ENCODE peak calls at places on chromosome 2, in seven cellular contexts. One of them, this sample, is unnamed.

GRCh38 chr2:71932780-71933466 is 214.7 kb downstream of the CYP26B1 start:
- DNase-seq in cardiac muscle cell: no peak
- DNase-seq in A549: no peak
- DNase-seq in activated gamma-delta T cell treated with anti-CD3 and anti-CD28 coated beads, Interleukin-2, amount 50 U/mL, for 16 hours: no peak
- DNase-seq in stimulated activated CD8-positive, alpha-beta memory T cell treated with anti-CD3 and anti-CD28 coated beads, Interleukin-15, amount 100 ng/mL, for 4 hours: no peak
- DNase-seq in stimulated activated naive CD4-positive, alpha-beta T cell: no peak
- DNase-seq in NCI-H187: no peak
- DNase-seq in this sample: no peak

GRCh38 chr2:198314559-198315153 is 510.3 kb downstream of the PLCL1 start:
- DNase-seq in stimulated activated naive CD4-positive, alpha-beta T cell: peak; percentile 13
- DNase-seq in stimulated activated CD8-positive, alpha-beta memory T cell treated with anti-CD3 and anti-CD28 coated beads, Interleukin-15, amount 100 ng/mL, for 4 hours: no peak
- DNase-seq in NCI-H187: no peak
- DNase-seq in activated gamma-delta T cell treated with anti-CD3 and anti-CD28 coated beads, Interleukin-2, amount 50 U/mL, for 16 hours: no peak
- DNase-seq in cardiac muscle cell: peak; percentile 77
- DNase-seq in A549: peak; percentile 56
- DNase-seq in this sample: peak; percentile 13

GRCh38 chr2:88818381-88818780 is 126.9 kb downstream of the RPIA start:
- DNase-seq in stimulated activated naive CD4-positive, alpha-beta T cell: no peak
- DNase-seq in stimulated activated CD8-positive, alpha-beta memory T cell treated with anti-CD3 and anti-CD28 coated beads, Interleukin-15, amount 100 ng/mL, for 4 hours: no peak
- DNase-seq in A549: no peak
- DNase-seq in activated gamma-delta T cell treated with anti-CD3 and anti-CD28 coated beads, Interleukin-2, amount 50 U/mL, for 16 hours: no peak
- DNase-seq in NCI-H187: no peak
- DNase-seq in cardiac muscle cell: no peak
- DNase-seq in this sample: no peak

GRCh38 chr2:174338626-174339570 is 4.1 kb downstream of the SP9 start:
- DNase-seq in cardiac muscle cell: no peak
- DNase-seq in activated gamma-delta T cell treated with anti-CD3 and anti-CD28 coated beads, Interleukin-2, amount 50 U/mL, for 16 hours: no peak
- DNase-seq in NCI-H187: no peak
- DNase-seq in A549: peak; percentile 71
- DNase-seq in stimulated activated CD8-positive, alpha-beta memory T cell treated with anti-CD3 and anti-CD28 coated beads, Interleukin-15, amount 100 ng/mL, for 4 hours: no peak
- DNase-seq in stimulated activated naive CD4-positive, alpha-beta T cell: no peak
- DNase-seq in this sample: no peak

GRCh38 chr2:239278941-239279365 is 121.9 kb downstream of the HDAC4 start:
- DNase-seq in activated gamma-delta T cell treated with anti-CD3 and anti-CD28 coated beads, Interleukin-2, amount 50 U/mL, for 16 hours: no peak
- DNase-seq in NCI-H187: no peak
- DNase-seq in A549: no peak
- DNase-seq in stimulated activated naive CD4-positive, alpha-beta T cell: no peak
- DNase-seq in stimulated activated CD8-positive, alpha-beta memory T cell treated with anti-CD3 and anti-CD28 coated beads, Interleukin-15, amount 100 ng/mL, for 4 hours: no peak
- DNase-seq in cardiac muscle cell: no peak
- DNase-seq in this sample: no peak

GRCh38 chr2:46770622-46771021 is 145.0 kb downstream of the MCFD2 start:
- DNase-seq in activated gamma-delta T cell treated with anti-CD3 and anti-CD28 coated beads, Interleukin-2, amount 50 U/mL, for 16 hours: no peak
- DNase-seq in stimulated activated naive CD4-positive, alpha-beta T cell: no peak
- DNase-seq in cardiac muscle cell: peak; percentile 76
- DNase-seq in NCI-H187: no peak
- DNase-seq in stimulated activated CD8-positive, alpha-beta memory T cell treated with anti-CD3 and anti-CD28 coated beads, Interleukin-15, amount 100 ng/mL, for 4 hours: no peak
- DNase-seq in A549: peak; percentile 87
- DNase-seq in this sample: no peak

GRCh38 chr2:121707344-121707919 is 29.2 kb downstream of the NIFK start:
- DNase-seq in stimulated activated CD8-positive, alpha-beta memory T cell treated with anti-CD3 and anti-CD28 coated beads, Interleukin-15, amount 100 ng/mL, for 4 hours: no peak
- DNase-seq in cardiac muscle cell: no peak
- DNase-seq in NCI-H187: no peak
- DNase-seq in activated gamma-delta T cell treated with anti-CD3 and anti-CD28 coated beads, Interleukin-2, amount 50 U/mL, for 16 hours: no peak
- DNase-seq in stimulated activated naive CD4-positive, alpha-beta T cell: no peak
- DNase-seq in A549: peak; percentile 71
- DNase-seq in this sample: peak; percentile 62

GRCh38 chr2:85695691-85696668 is 1.8 kb downstream of the GNLY start:
- DNase-seq in A549: no peak
- DNase-seq in cardiac muscle cell: no peak
- DNase-seq in activated gamma-delta T cell treated with anti-CD3 and anti-CD28 coated beads, Interleukin-2, amount 50 U/mL, for 16 hours: no peak
- DNase-seq in NCI-H187: no peak
- DNase-seq in stimulated activated CD8-positive, alpha-beta memory T cell treated with anti-CD3 and anti-CD28 coated beads, Interleukin-15, amount 100 ng/mL, for 4 hours: no peak
- DNase-seq in stimulated activated naive CD4-positive, alpha-beta T cell: no peak
- DNase-seq in this sample: no peak

GRCh38 chr2:224882291-224883171 is 159.7 kb downstream of the DOCK10 start:
- DNase-seq in activated gamma-delta T cell treated with anti-CD3 and anti-CD28 coated beads, Interleukin-2, amount 50 U/mL, for 16 hours: no peak
- DNase-seq in cardiac muscle cell: peak; percentile 72
- DNase-seq in NCI-H187: no peak
- DNase-seq in stimulated activated CD8-positive, alpha-beta memory T cell treated with anti-CD3 and anti-CD28 coated beads, Interleukin-15, amount 100 ng/mL, for 4 hours: no peak
- DNase-seq in A549: peak; percentile 70
- DNase-seq in stimulated activated naive CD4-positive, alpha-beta T cell: no peak
- DNase-seq in this sample: no peak

GRCh38 chr2:157596992-157597681 is 31.5 kb downstream of the ACVR1C start:
- DNase-seq in A549: peak; percentile 9
- DNase-seq in stimulated activated CD8-positive, alpha-beta memory T cell treated with anti-CD3 and anti-CD28 coated beads, Interleukin-15, amount 100 ng/mL, for 4 hours: peak; percentile 16
- DNase-seq in stimulated activated naive CD4-positive, alpha-beta T cell: peak; percentile 10
- DNase-seq in cardiac muscle cell: peak; percentile 20
- DNase-seq in NCI-H187: no peak
- DNase-seq in activated gamma-delta T cell treated with anti-CD3 and anti-CD28 coated beads, Interleukin-2, amount 50 U/mL, for 16 hours: peak; percentile 31
- DNase-seq in this sample: peak; percentile 73

GRCh38 chr2:63846487-63846886 is 4.8 kb downstream of the UGP2 start:
- DNase-seq in activated gamma-delta T cell treated with anti-CD3 and anti-CD28 coated beads, Interleukin-2, amount 50 U/mL, for 16 hours: no peak
- DNase-seq in A549: no peak
- DNase-seq in cardiac muscle cell: peak; percentile 43
- DNase-seq in stimulated activated naive CD4-positive, alpha-beta T cell: no peak
- DNase-seq in stimulated activated CD8-positive, alpha-beta memory T cell treated with anti-CD3 and anti-CD28 coated beads, Interleukin-15, amount 100 ng/mL, for 4 hours: no peak
- DNase-seq in NCI-H187: no peak
- DNase-seq in this sample: no peak

GRCh38 chr2:83471708-83472107 is 987.4 kb downstream of the SUCLG1 start:
- DNase-seq in activated gamma-delta T cell treated with anti-CD3 and anti-CD28 coated beads, Interleukin-2, amount 50 U/mL, for 16 hours: no peak
- DNase-seq in A549: no peak
- DNase-seq in cardiac muscle cell: no peak
- DNase-seq in NCI-H187: no peak
- DNase-seq in stimulated activated naive CD4-positive, alpha-beta T cell: no peak
- DNase-seq in stimulated activated CD8-positive, alpha-beta memory T cell treated with anti-CD3 and anti-CD28 coated beads, Interleukin-15, amount 100 ng/mL, for 4 hours: no peak
- DNase-seq in this sample: no peak

GRCh38 chr2:16268301-16269000 is 328.1 kb downstream of the MYCN start:
- DNase-seq in stimulated activated naive CD4-positive, alpha-beta T cell: no peak
- DNase-seq in NCI-H187: no peak
- DNase-seq in cardiac muscle cell: no peak
- DNase-seq in A549: no peak
- DNase-seq in stimulated activated CD8-positive, alpha-beta memory T cell treated with anti-CD3 and anti-CD28 coated beads, Interleukin-15, amount 100 ng/mL, for 4 hours: no peak
- DNase-seq in activated gamma-delta T cell treated with anti-CD3 and anti-CD28 coated beads, Interleukin-2, amount 50 U/mL, for 16 hours: no peak
- DNase-seq in this sample: no peak

GRCh38 chr2:219131327-219131726 is 29.3 kb downstream of the NHEJ1 start:
- DNase-seq in cardiac muscle cell: no peak
- DNase-seq in activated gamma-delta T cell treated with anti-CD3 and anti-CD28 coated beads, Interleukin-2, amount 50 U/mL, for 16 hours: no peak
- DNase-seq in stimulated activated CD8-positive, alpha-beta memory T cell treated with anti-CD3 and anti-CD28 coated beads, Interleukin-15, amount 100 ng/mL, for 4 hours: no peak
- DNase-seq in A549: no peak
- DNase-seq in NCI-H187: no peak
- DNase-seq in stimulated activated naive CD4-positive, alpha-beta T cell: no peak
- DNase-seq in this sample: no peak

GRCh38 chr2:210157546-210157945 is 13.7 kb downstream of the KANSL1L start:
- DNase-seq in activated gamma-delta T cell treated with anti-CD3 and anti-CD28 coated beads, Interleukin-2, amount 50 U/mL, for 16 hours: no peak
- DNase-seq in NCI-H187: no peak
- DNase-seq in stimulated activated naive CD4-positive, alpha-beta T cell: no peak
- DNase-seq in cardiac muscle cell: no peak
- DNase-seq in A549: no peak
- DNase-seq in stimulated activated CD8-positive, alpha-beta memory T cell treated with anti-CD3 and anti-CD28 coated beads, Interleukin-15, amount 100 ng/mL, for 4 hours: no peak
- DNase-seq in this sample: no peak

GRCh38 chr2:184599054-184599874 is 935 bp downstream of the ZNF804A start:
- DNase-seq in A549: no peak
- DNase-seq in activated gamma-delta T cell treated with anti-CD3 and anti-CD28 coated beads, Interleukin-2, amount 50 U/mL, for 16 hours: no peak
- DNase-seq in stimulated activated naive CD4-positive, alpha-beta T cell: no peak
- DNase-seq in cardiac muscle cell: no peak
- DNase-seq in NCI-H187: no peak
- DNase-seq in stimulated activated CD8-positive, alpha-beta memory T cell treated with anti-CD3 and anti-CD28 coated beads, Interleukin-15, amount 100 ng/mL, for 4 hours: no peak
- DNase-seq in this sample: no peak

GRCh38 chr2:126643972-126644371 is 12.0 kb upstream of the GYPC start:
- DNase-seq in NCI-H187: no peak
- DNase-seq in stimulated activated naive CD4-positive, alpha-beta T cell: no peak
- DNase-seq in stimulated activated CD8-positive, alpha-beta memory T cell treated with anti-CD3 and anti-CD28 coated beads, Interleukin-15, amount 100 ng/mL, for 4 hours: no peak
- DNase-seq in cardiac muscle cell: no peak
- DNase-seq in A549: no peak
- DNase-seq in activated gamma-delta T cell treated with anti-CD3 and anti-CD28 coated beads, Interleukin-2, amount 50 U/mL, for 16 hours: no peak
- DNase-seq in this sample: no peak

GRCh38 chr2:47002480-47003381 is 87.1 kb upstream of the MCFD2 start:
- DNase-seq in NCI-H187: no peak
- DNase-seq in activated gamma-delta T cell treated with anti-CD3 and anti-CD28 coated beads, Interleukin-2, amount 50 U/mL, for 16 hours: no peak
- DNase-seq in stimulated activated CD8-positive, alpha-beta memory T cell treated with anti-CD3 and anti-CD28 coated beads, Interleukin-15, amount 100 ng/mL, for 4 hours: no peak
- DNase-seq in stimulated activated naive CD4-positive, alpha-beta T cell: no peak
- DNase-seq in cardiac muscle cell: peak; percentile 43
- DNase-seq in A549: no peak
- DNase-seq in this sample: peak; percentile 12

GRCh38 chr2:7209776-7210555 is 292.8 kb downstream of the RNF144A start:
- DNase-seq in cardiac muscle cell: peak; percentile 3
- DNase-seq in stimulated activated naive CD4-positive, alpha-beta T cell: no peak
- DNase-seq in A549: no peak
- DNase-seq in NCI-H187: no peak
- DNase-seq in stimulated activated CD8-positive, alpha-beta memory T cell treated with anti-CD3 and anti-CD28 coated beads, Interleukin-15, amount 100 ng/mL, for 4 hours: no peak
- DNase-seq in activated gamma-delta T cell treated with anti-CD3 and anti-CD28 coated beads, Interleukin-2, amount 50 U/mL, for 16 hours: no peak
- DNase-seq in this sample: no peak

GRCh38 chr2:17879913-17880274 is 1.4 kb downstream of the KCNS3 start:
- DNase-seq in activated gamma-delta T cell treated with anti-CD3 and anti-CD28 coated beads, Interleukin-2, amount 50 U/mL, for 16 hours: no peak
- DNase-seq in stimulated activated CD8-positive, alpha-beta memory T cell treated with anti-CD3 and anti-CD28 coated beads, Interleukin-15, amount 100 ng/mL, for 4 hours: no peak
- DNase-seq in A549: no peak
- DNase-seq in cardiac muscle cell: no peak
- DNase-seq in NCI-H187: no peak
- DNase-seq in stimulated activated naive CD4-positive, alpha-beta T cell: no peak
- DNase-seq in this sample: no peak

GRCh38 chr2:43341959-43342757 is 115.8 kb upstream of the ZFP36L2 start:
- DNase-seq in NCI-H187: no peak
- DNase-seq in activated gamma-delta T cell treated with anti-CD3 and anti-CD28 coated beads, Interleukin-2, amount 50 U/mL, for 16 hours: no peak
- DNase-seq in stimulated activated CD8-positive, alpha-beta memory T cell treated with anti-CD3 and anti-CD28 coated beads, Interleukin-15, amount 100 ng/mL, for 4 hours: no peak
- DNase-seq in A549: no peak
- DNase-seq in cardiac muscle cell: no peak
- DNase-seq in stimulated activated naive CD4-positive, alpha-beta T cell: no peak
- DNase-seq in this sample: peak; percentile 4

GRCh38 chr2:32810909-32811495 is 135.8 kb upstream of the LTBP1 start:
- DNase-seq in stimulated activated CD8-positive, alpha-beta memory T cell treated with anti-CD3 and anti-CD28 coated beads, Interleukin-15, amount 100 ng/mL, for 4 hours: no peak
- DNase-seq in NCI-H187: no peak
- DNase-seq in stimulated activated naive CD4-positive, alpha-beta T cell: no peak
- DNase-seq in A549: no peak
- DNase-seq in activated gamma-delta T cell treated with anti-CD3 and anti-CD28 coated beads, Interleukin-2, amount 50 U/mL, for 16 hours: no peak
- DNase-seq in cardiac muscle cell: no peak
- DNase-seq in this sample: no peak

GRCh38 chr2:38194751-38195150 is 118.8 kb upstream of the CYP1B1 start:
- DNase-seq in stimulated activated naive CD4-positive, alpha-beta T cell: no peak
- DNase-seq in activated gamma-delta T cell treated with anti-CD3 and anti-CD28 coated beads, Interleukin-2, amount 50 U/mL, for 16 hours: no peak
- DNase-seq in A549: no peak
- DNase-seq in stimulated activated CD8-positive, alpha-beta memory T cell treated with anti-CD3 and anti-CD28 coated beads, Interleukin-15, amount 100 ng/mL, for 4 hours: no peak
- DNase-seq in NCI-H187: no peak
- DNase-seq in cardiac muscle cell: no peak
- DNase-seq in this sample: no peak

GRCh38 chr2:45653584-45653983 is 2.1 kb downstream of the PRKCE start:
- DNase-seq in cardiac muscle cell: peak; percentile 44
- DNase-seq in stimulated activated CD8-positive, alpha-beta memory T cell treated with anti-CD3 and anti-CD28 coated beads, Interleukin-15, amount 100 ng/mL, for 4 hours: no peak
- DNase-seq in A549: no peak
- DNase-seq in NCI-H187: no peak
- DNase-seq in activated gamma-delta T cell treated with anti-CD3 and anti-CD28 coated beads, Interleukin-2, amount 50 U/mL, for 16 hours: no peak
- DNase-seq in stimulated activated naive CD4-positive, alpha-beta T cell: no peak
- DNase-seq in this sample: no peak

GRCh38 chr2:105732096-105732495 is 12.6 kb upstream of the NCK2 start:
- DNase-seq in stimulated activated naive CD4-positive, alpha-beta T cell: no peak
- DNase-seq in A549: no peak
- DNase-seq in stimulated activated CD8-positive, alpha-beta memory T cell treated with anti-CD3 and anti-CD28 coated beads, Interleukin-15, amount 100 ng/mL, for 4 hours: no peak
- DNase-seq in cardiac muscle cell: peak; percentile 61
- DNase-seq in activated gamma-delta T cell treated with anti-CD3 and anti-CD28 coated beads, Interleukin-2, amount 50 U/mL, for 16 hours: no peak
- DNase-seq in NCI-H187: no peak
- DNase-seq in this sample: no peak

GRCh38 chr2:200476836-200477235 is 33.0 kb downstream of the KCTD18 start:
- DNase-seq in stimulated activated naive CD4-positive, alpha-beta T cell: no peak
- DNase-seq in A549: no peak
- DNase-seq in NCI-H187: peak; percentile 11
- DNase-seq in cardiac muscle cell: no peak
- DNase-seq in activated gamma-delta T cell treated with anti-CD3 and anti-CD28 coated beads, Interleukin-2, amount 50 U/mL, for 16 hours: no peak
- DNase-seq in stimulated activated CD8-positive, alpha-beta memory T cell treated with anti-CD3 and anti-CD28 coated beads, Interleukin-15, amount 100 ng/mL, for 4 hours: no peak
- DNase-seq in this sample: no peak

GRCh38 chr2:64934530-64934929 is 54.7 kb upstream of the SLC1A4 start:
- DNase-seq in cardiac muscle cell: no peak
- DNase-seq in activated gamma-delta T cell treated with anti-CD3 and anti-CD28 coated beads, Interleukin-2, amount 50 U/mL, for 16 hours: no peak
- DNase-seq in stimulated activated CD8-positive, alpha-beta memory T cell treated with anti-CD3 and anti-CD28 coated beads, Interleukin-15, amount 100 ng/mL, for 4 hours: no peak
- DNase-seq in stimulated activated naive CD4-positive, alpha-beta T cell: no peak
- DNase-seq in NCI-H187: peak; percentile 18
- DNase-seq in A549: no peak
- DNase-seq in this sample: no peak

GRCh38 chr2:215052404-215052803 is 86.0 kb downstream of the ABCA12 start:
- DNase-seq in NCI-H187: no peak
- DNase-seq in A549: no peak
- DNase-seq in cardiac muscle cell: no peak
- DNase-seq in activated gamma-delta T cell treated with anti-CD3 and anti-CD28 coated beads, Interleukin-2, amount 50 U/mL, for 16 hours: no peak
- DNase-seq in stimulated activated CD8-positive, alpha-beta memory T cell treated with anti-CD3 and anti-CD28 coated beads, Interleukin-15, amount 100 ng/mL, for 4 hours: no peak
- DNase-seq in stimulated activated naive CD4-positive, alpha-beta T cell: no peak
- DNase-seq in this sample: no peak

GRCh38 chr2:50514881-50515280 is 517.1 kb downstream of the NRXN1 start:
- DNase-seq in NCI-H187: peak; percentile 24
- DNase-seq in stimulated activated CD8-positive, alpha-beta memory T cell treated with anti-CD3 and anti-CD28 coated beads, Interleukin-15, amount 100 ng/mL, for 4 hours: no peak
- DNase-seq in stimulated activated naive CD4-positive, alpha-beta T cell: no peak
- DNase-seq in activated gamma-delta T cell treated with anti-CD3 and anti-CD28 coated beads, Interleukin-2, amount 50 U/mL, for 16 hours: no peak
- DNase-seq in cardiac muscle cell: no peak
- DNase-seq in A549: no peak
- DNase-seq in this sample: no peak

GRCh38 chr2:43171789-43172188 is 54.6 kb downstream of the ZFP36L2 start:
- DNase-seq in activated gamma-delta T cell treated with anti-CD3 and anti-CD28 coated beads, Interleukin-2, amount 50 U/mL, for 16 hours: no peak
- DNase-seq in stimulated activated naive CD4-positive, alpha-beta T cell: no peak
- DNase-seq in stimulated activated CD8-positive, alpha-beta memory T cell treated with anti-CD3 and anti-CD28 coated beads, Interleukin-15, amount 100 ng/mL, for 4 hours: no peak
- DNase-seq in cardiac muscle cell: peak; percentile 70
- DNase-seq in NCI-H187: no peak
- DNase-seq in A549: no peak
- DNase-seq in this sample: peak; percentile 58

GRCh38 chr2:144454466-144455287 is 65.2 kb downstream of the ZEB2 start:
- DNase-seq in NCI-H187: no peak
- DNase-seq in stimulated activated naive CD4-positive, alpha-beta T cell: no peak
- DNase-seq in A549: no peak
- DNase-seq in stimulated activated CD8-positive, alpha-beta memory T cell treated with anti-CD3 and anti-CD28 coated beads, Interleukin-15, amount 100 ng/mL, for 4 hours: no peak
- DNase-seq in activated gamma-delta T cell treated with anti-CD3 and anti-CD28 coated beads, Interleukin-2, amount 50 U/mL, for 16 hours: no peak
- DNase-seq in cardiac muscle cell: no peak
- DNase-seq in this sample: no peak

GRCh38 chr2:203869207-203869606 is 1.6 kb downstream of the CTLA4 start:
- DNase-seq in stimulated activated CD8-positive, alpha-beta memory T cell treated with anti-CD3 and anti-CD28 coated beads, Interleukin-15, amount 100 ng/mL, for 4 hours: no peak
- DNase-seq in cardiac muscle cell: no peak
- DNase-seq in stimulated activated naive CD4-positive, alpha-beta T cell: no peak
- DNase-seq in activated gamma-delta T cell treated with anti-CD3 and anti-CD28 coated beads, Interleukin-2, amount 50 U/mL, for 16 hours: no peak
- DNase-seq in NCI-H187: no peak
- DNase-seq in A549: no peak
- DNase-seq in this sample: no peak

GRCh38 chr2:129849559-129850160 is 129.8 kb upstream of the RAB6C start:
- DNase-seq in cardiac muscle cell: peak; percentile 88
- DNase-seq in activated gamma-delta T cell treated with anti-CD3 and anti-CD28 coated beads, Interleukin-2, amount 50 U/mL, for 16 hours: no peak
- DNase-seq in NCI-H187: no peak
- DNase-seq in stimulated activated CD8-positive, alpha-beta memory T cell treated with anti-CD3 and anti-CD28 coated beads, Interleukin-15, amount 100 ng/mL, for 4 hours: no peak
- DNase-seq in stimulated activated naive CD4-positive, alpha-beta T cell: peak; percentile 27
- DNase-seq in A549: peak; percentile 76
- DNase-seq in this sample: no peak

GRCh38 chr2:238240761-238241711 is 1.2 kb upstream of the HES6 start:
- DNase-seq in activated gamma-delta T cell treated with anti-CD3 and anti-CD28 coated beads, Interleukin-2, amount 50 U/mL, for 16 hours: no peak
- DNase-seq in stimulated activated naive CD4-positive, alpha-beta T cell: no peak
- DNase-seq in cardiac muscle cell: peak; percentile 30
- DNase-seq in A549: no peak
- DNase-seq in NCI-H187: peak; percentile 67
- DNase-seq in stimulated activated CD8-positive, alpha-beta memory T cell treated with anti-CD3 and anti-CD28 coated beads, Interleukin-15, amount 100 ng/mL, for 4 hours: no peak
- DNase-seq in this sample: peak; percentile 73

GRCh38 chr2:61645911-61646310 is 107.8 kb upstream of the XPO1 start:
- DNase-seq in stimulated activated naive CD4-positive, alpha-beta T cell: no peak
- DNase-seq in A549: no peak
- DNase-seq in NCI-H187: no peak
- DNase-seq in cardiac muscle cell: peak; percentile 50
- DNase-seq in activated gamma-delta T cell treated with anti-CD3 and anti-CD28 coated beads, Interleukin-2, amount 50 U/mL, for 16 hours: no peak
- DNase-seq in stimulated activated CD8-positive, alpha-beta memory T cell treated with anti-CD3 and anti-CD28 coated beads, Interleukin-15, amount 100 ng/mL, for 4 hours: no peak
- DNase-seq in this sample: no peak

GRCh38 chr2:62485780-62486765 is 19.9 kb downstream of the TMEM17 start:
- DNase-seq in activated gamma-delta T cell treated with anti-CD3 and anti-CD28 coated beads, Interleukin-2, amount 50 U/mL, for 16 hours: no peak
- DNase-seq in A549: no peak
- DNase-seq in NCI-H187: no peak
- DNase-seq in stimulated activated naive CD4-positive, alpha-beta T cell: no peak
- DNase-seq in stimulated activated CD8-positive, alpha-beta memory T cell treated with anti-CD3 and anti-CD28 coated beads, Interleukin-15, amount 100 ng/mL, for 4 hours: no peak
- DNase-seq in cardiac muscle cell: peak; percentile 77
- DNase-seq in this sample: no peak

This sample was measured in Calu3.